ENCODE peak calls at places on chromosomes 1 and 21, in nine cellular contexts. X is K562, L is GM23338, I is tibial nerve, K is mucosa of descending colon, M is cardiac muscle cell, H is pancreas, F is heart right ventricle, V is uterus. J is an unnamed sample.

GRCh38 chr1:26608895-26609294 is 79.3 kb downstream of the RPS6KA1 start:
- DNase-seq in X (no peak), H (no peak), K (no peak), F (no peak), L (no peak), M (peak; percentile 37), V (no peak), I (no peak), J (no peak)

GRCh38 chr1:41086921-41087320 is 65.4 kb upstream of the SLFNL1 start:
- DNase-seq in X (no peak), K (no peak), F (no peak), I (no peak), L (no peak), H (no peak), M (no peak), V (no peak), J (no peak)

GRCh38 chr1:41766546-41766945 is 152.2 kb downstream of the HIVEP3 start:
- DNase-seq in F (no peak), K (no peak), I (no peak), H (no peak), L (no peak), M (no peak), V (no peak), X (no peak), J (no peak)

GRCh38 chr1:1666526-1666925 is 7.7 kb upstream of the CDK11B start:
- DNase-seq in K (peak; percentile 22), V (peak; percentile 8), H (no peak), M (no peak), F (no peak), X (no peak), I (no peak), L (no peak), J (no peak)

GRCh38 chr1:27327964-27328363 is 6.0 kb downstream of the TMEM222 start:
- DNase-seq in H (no peak), L (no peak), F (no peak), M (no peak), K (no peak), X (no peak), V (no peak), I (no peak), J (no peak)

GRCh38 chr21:37682908-37683307 is 233.3 kb downstream of the KCNJ6 start:
- DNase-seq in F (no peak), M (peak; percentile 35), I (no peak), V (no peak), L (no peak), H (no peak), X (no peak), K (no peak), J (no peak)

GRCh38 chr1:226679853-226680516 is 59.1 kb downstream of the ITPKB start:
- DNase-seq in I (peak; percentile 90), L (peak; percentile 99), H (peak; percentile 77), F (peak; percentile 91), V (peak; percentile 86), X (peak; percentile 77), K (peak; percentile 88), M (peak; percentile 89), J (peak; percentile 98)

GRCh38 chr1:213371769-213372619 is 321.0 kb downstream of the RPS6KC1 start:
- DNase-seq in L (peak; percentile 20), H (no peak), X (no peak), I (no peak), M (no peak), F (no peak), K (no peak), V (no peak), J (no peak)

GRCh38 chr1:215003686-215004085 is 78.9 kb upstream of the KCNK2 start:
- DNase-seq in M (no peak), X (no peak), K (no peak), I (no peak), L (no peak), F (no peak), V (no peak), H (no peak), J (no peak)

GRCh38 chr1:147389532-147390184 is 147.2 kb downstream of the CHD1L start:
- DNase-seq in L (peak; percentile 74), I (peak; percentile 12), F (no peak), M (peak; percentile 68), V (no peak), X (peak; percentile 47), H (no peak), K (no peak), J (no peak)

GRCh38 chr1:216458807-216459206 is 35.6 kb upstream of the USH2A start:
- DNase-seq in H (no peak), I (no peak), F (no peak), M (no peak), L (no peak), V (no peak), X (no peak), K (no peak), J (no peak)

GRCh38 chr1:21705303-21705980 is 36.3 kb upstream of the RAP1GAP start:
- DNase-seq in M (no peak), I (no peak), K (no peak), H (no peak), L (no peak), X (no peak), F (no peak), V (no peak), J (no peak)

GRCh38 chr1:32651461-32652073 is 559 bp downstream of the RBBP4 start:
- DNase-seq in X (no peak), M (no peak), F (no peak), I (no peak), K (no peak), H (no peak), L (no peak), V (no peak), J (peak; percentile 23)

GRCh38 chr1:89721351-89721750 is 88.4 kb downstream of the LRRC8C start:
- DNase-seq in X (no peak), K (no peak), H (no peak), I (no peak), M (peak; percentile 69), V (no peak), F (peak; percentile 33), L (no peak), J (no peak)

GRCh38 chr1:17438176-17438976 is 1.1 kb downstream of the RCC2 start:
- DNase-seq in H (peak; percentile 64), V (peak; percentile 35), I (peak; percentile 45), X (peak; percentile 77), M (peak; percentile 69), F (peak; percentile 67), L (peak; percentile 83), K (peak; percentile 86), J (peak; percentile 90)

GRCh38 chr1:110184414-110184813 is 25.7 kb upstream of the KCNC4 start:
- DNase-seq in X (no peak), M (no peak), H (no peak), I (no peak), V (no peak), K (no peak), F (no peak), L (no peak), J (no peak)

GRCh38 chr1:159922499-159923202 is 2.7 kb downstream of the TAGLN2 start:
- DNase-seq in V (peak; percentile 49), X (peak; percentile 58), H (peak; percentile 69), L (no peak), M (peak; percentile 67), K (peak; percentile 77), F (peak; percentile 79), I (no peak), J (no peak)

DNA sequence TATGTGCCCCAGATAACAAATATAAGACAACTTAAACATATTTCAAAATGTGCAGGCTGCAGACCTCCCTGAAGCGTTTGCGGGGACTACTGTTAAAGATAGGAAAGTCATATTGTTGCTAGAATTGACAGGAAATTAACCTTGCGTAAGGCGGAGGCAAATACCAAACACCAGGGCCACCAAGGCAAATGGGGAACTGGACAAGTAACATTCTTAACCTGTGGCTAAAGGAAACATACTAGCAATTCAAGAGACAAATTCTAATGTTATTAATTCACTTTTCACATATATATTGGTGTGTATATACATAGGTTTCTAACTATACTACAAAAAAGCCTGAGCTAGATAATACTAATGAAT is 6.8 kb downstream of the HAPLN2 start:
- DNase-seq in K (no peak), X (no peak), H (no peak), I (no peak), M (no peak), F (no peak), V (no peak), L (no peak), J (no peak)
- TF ChIP-seq CTCF in K (no peak), X (no peak), H (no peak), I (no peak), M (no peak), F (no peak), V (no peak), L (no peak), J (no peak)

GRCh38 chr1:101178688-101179491 is 57.9 kb upstream of the S1PR1 start:
- DNase-seq in X (no peak), K (no peak), M (no peak), L (no peak), H (no peak), F (no peak), I (no peak), V (no peak), J (no peak)
- H3K4me3 ChIP-seq in X (no peak overlapping the region), K (no peak overlapping the region), M (no peak overlapping the region), L (no peak overlapping the region), H (no peak overlapping the region), F (no peak overlapping the region), I (no peak overlapping the region), V (no peak overlapping the region), J (no peak overlapping the region)

DNA sequence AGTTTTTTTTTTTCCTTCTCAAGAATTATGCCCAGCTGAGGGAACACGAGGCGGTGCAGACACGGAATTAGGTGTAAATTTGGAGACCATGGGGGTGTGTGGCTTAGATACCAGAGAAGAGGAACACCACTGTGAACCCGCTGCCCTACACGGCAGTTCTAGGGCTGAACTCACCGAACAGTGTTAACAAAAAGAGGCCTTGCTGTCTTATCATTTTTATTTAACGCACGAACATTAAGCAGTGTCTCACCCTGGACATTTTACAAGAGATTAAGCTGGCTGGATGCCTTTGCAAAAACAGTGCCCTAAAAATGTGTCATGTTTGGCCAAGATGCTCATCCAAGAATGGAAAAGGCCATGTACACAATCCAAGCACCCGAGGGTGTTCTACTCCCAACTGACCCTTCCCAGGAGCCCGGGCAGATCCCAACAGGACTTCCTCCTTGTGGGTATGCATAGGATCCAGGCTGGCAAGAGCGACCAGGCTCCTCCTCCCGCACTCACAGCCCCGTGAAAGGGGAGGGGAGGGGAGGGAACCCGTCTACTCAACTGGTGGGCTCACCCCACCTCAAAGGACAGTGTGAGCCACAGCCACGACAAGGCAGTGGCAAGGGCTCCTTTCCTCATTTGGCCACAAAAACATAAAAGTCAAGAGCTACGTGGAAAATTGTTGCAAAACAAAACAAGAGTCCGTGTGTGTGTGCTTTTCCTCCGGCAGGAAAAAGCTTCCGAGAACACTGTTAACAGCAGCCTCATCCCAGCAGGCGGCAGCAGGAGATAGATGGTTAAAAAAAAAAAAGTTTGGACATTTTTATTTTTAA is 20.3 kb downstream of the C2CD2 start:
- DNase-seq in M (peak; percentile 75), H (no peak), F (no peak), X (no peak), V (no peak), K (no peak), I (no peak), L (no peak), J (no peak)
- TF ChIP-seq CTCF in M (peak; percentile 57), H (no peak), F (peak; percentile 41), X (no peak), V (peak; percentile 39), K (no peak), I (peak; percentile 24), L (no peak), J (no peak)

DNA sequence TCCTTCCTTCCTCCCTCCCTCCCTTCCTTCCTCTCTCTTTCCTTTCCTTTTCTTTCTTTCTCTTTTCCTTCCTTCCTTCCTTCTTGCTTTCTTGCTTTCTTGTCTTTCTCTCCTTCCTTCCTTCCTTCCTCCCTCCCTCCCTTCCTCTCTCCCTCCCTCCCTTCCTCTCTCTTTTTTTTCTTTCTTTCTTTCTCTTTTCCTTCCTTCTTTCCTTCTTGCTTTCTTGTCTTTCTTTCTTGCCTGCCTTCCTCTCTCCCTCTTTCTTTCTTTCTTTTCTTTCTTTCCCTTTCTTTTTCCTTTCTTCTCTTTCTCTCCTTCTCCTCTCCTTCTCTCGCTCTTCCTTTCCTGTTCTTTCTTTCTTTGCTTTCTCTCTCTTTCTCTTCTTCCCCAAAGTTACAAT is 728.4 kb upstream of the ADAMTS5 start:
- DNase-seq in K (no peak), H (no peak), M (no peak), V (no peak), F (no peak), I (no peak), L (no peak), X (no peak), J (no peak)
- H3K4me3 ChIP-seq in K (no peak overlapping the region), H (no peak overlapping the region), M (no peak overlapping the region), V (no peak overlapping the region), F (no peak overlapping the region), I (no peak overlapping the region), L (no peak overlapping the region), X (no peak overlapping the region), J (no peak overlapping the region)

J was measured in lower leg skin.